ENCODE peak calls at places on chromosome 17, in seven cellular contexts. One of them, this sample, is unnamed.
A peak's percentile ranks its signal among the peaks of the same experiment; 100 is the strongest.

GRCh38 chr17:75845058-75845711 is 981 bp upstream of the UNC13D start:
- DNase-seq in K562: peak; percentile 93
- DNase-seq in H1: peak; percentile 57
- DNase-seq in GM12892: peak; percentile 96
- DNase-seq in HepG2: peak; percentile 86
- DNase-seq in GM12878: peak; percentile 81
- DNase-seq in SK-N-SH: peak; percentile 93
- DNase-seq in this sample: peak; percentile 96

GRCh38 chr17:61227866-61228265 is 171.8 kb upstream of the TBX2 start:
- DNase-seq in H1: no peak
- DNase-seq in SK-N-SH: no peak
- DNase-seq in HepG2: no peak
- DNase-seq in K562: no peak
- DNase-seq in GM12892: no peak
- DNase-seq in GM12878: no peak
- DNase-seq in this sample: no peak

GRCh38 chr17:66637491-66637890 is 197.4 kb upstream of the CACNG5 start:
- DNase-seq in GM12892: no peak
- DNase-seq in GM12878: no peak
- DNase-seq in HepG2: no peak
- DNase-seq in SK-N-SH: no peak
- DNase-seq in K562: no peak
- DNase-seq in H1: no peak
- DNase-seq in this sample: no peak

GRCh38 chr17:21263351-21263750 is 10.1 kb upstream of the NATD1 start:
- DNase-seq in GM12892: no peak
- DNase-seq in GM12878: no peak
- DNase-seq in H1: no peak
- DNase-seq in SK-N-SH: no peak
- DNase-seq in HepG2: no peak
- DNase-seq in K562: no peak
- DNase-seq in this sample: no peak

GRCh38 chr17:75808905-75809621 is 24.5 kb downstream of the UNK start:
- DNase-seq in SK-N-SH: peak; percentile 27
- DNase-seq in H1: no peak
- DNase-seq in K562: peak; percentile 20
- DNase-seq in GM12892: no peak
- DNase-seq in HepG2: no peak
- DNase-seq in GM12878: peak; percentile 57
- DNase-seq in this sample: peak; percentile 30

GRCh38 chr17:37365589-37365988 is 10.2 kb upstream of the C17orf78 start:
- DNase-seq in SK-N-SH: no peak
- DNase-seq in H1: no peak
- DNase-seq in GM12892: no peak
- DNase-seq in HepG2: no peak
- DNase-seq in K562: no peak
- DNase-seq in GM12878: no peak
- DNase-seq in this sample: no peak

GRCh38 chr17:46001390-46002310 is 2.6 kb downstream of the STH start:
- DNase-seq in SK-N-SH: no peak
- DNase-seq in HepG2: peak; percentile 28
- DNase-seq in GM12892: no peak
- DNase-seq in H1: no peak
- DNase-seq in GM12878: no peak
- DNase-seq in K562: no peak
- DNase-seq in this sample: no peak

GRCh38 chr17:76528156-76528527 is 9.4 kb downstream of the CYGB start:
- DNase-seq in HepG2: no peak
- DNase-seq in SK-N-SH: peak; percentile 27
- DNase-seq in GM12892: peak; percentile 28
- DNase-seq in GM12878: no peak
- DNase-seq in K562: no peak
- DNase-seq in H1: no peak
- DNase-seq in this sample: no peak

GRCh38 chr17:2892305-2892971 is 96.2 kb downstream of the RAP1GAP2 start:
- DNase-seq in HepG2: peak; percentile 70
- DNase-seq in K562: no peak
- DNase-seq in GM12892: no peak
- DNase-seq in GM12878: no peak
- DNase-seq in SK-N-SH: peak; percentile 24
- DNase-seq in H1: no peak
- DNase-seq in this sample: no peak

GRCh38 chr17:45293413-45294211 is 23.2 kb downstream of the MAP3K14 start:
- DNase-seq in GM12878: no peak
- DNase-seq in GM12892: no peak
- DNase-seq in SK-N-SH: no peak
- DNase-seq in K562: peak; percentile 43
- DNase-seq in HepG2: peak; percentile 58
- DNase-seq in H1: no peak
- DNase-seq in this sample: no peak

GRCh38 chr17:17765921-17766320 is 70.9 kb downstream of the SREBF1 start:
- DNase-seq in K562: no peak
- DNase-seq in SK-N-SH: no peak
- DNase-seq in H1: no peak
- DNase-seq in GM12892: no peak
- DNase-seq in GM12878: no peak
- DNase-seq in HepG2: no peak
- DNase-seq in this sample: no peak

GRCh38 chr17:38603786-38604478 is 1.8 kb downstream of the SRCIN1 start:
- DNase-seq in HepG2: no peak
- DNase-seq in GM12892: no peak
- DNase-seq in SK-N-SH: no peak
- DNase-seq in K562: no peak
- DNase-seq in H1: no peak
- DNase-seq in GM12878: no peak
- DNase-seq in this sample: no peak

GRCh38 chr17:54435966-54436365 is 464.7 kb upstream of the TOM1L1 start:
- DNase-seq in H1: no peak
- DNase-seq in SK-N-SH: no peak
- DNase-seq in HepG2: no peak
- DNase-seq in GM12892: no peak
- DNase-seq in K562: no peak
- DNase-seq in GM12878: no peak
- DNase-seq in this sample: no peak

GRCh38 chr17:81512984-81513668 is 527 bp upstream of the ACTG1 start:
- DNase-seq in SK-N-SH: no peak
- DNase-seq in K562: peak; percentile 63
- DNase-seq in HepG2: peak; percentile 80
- DNase-seq in GM12892: no peak
- DNase-seq in H1: no peak
- DNase-seq in GM12878: no peak
- DNase-seq in this sample: no peak
- TF ChIP-seq POLR2AphosphoS5 in SK-N-SH: no peak
- TF ChIP-seq POLR2AphosphoS5 in K562: no peak
- TF ChIP-seq POLR2AphosphoS5 in HepG2: no peak
- TF ChIP-seq POLR2AphosphoS5 in GM12892: no peak
- TF ChIP-seq POLR2AphosphoS5 in H1: peak; percentile 11
- TF ChIP-seq POLR2AphosphoS5 in GM12878: peak; percentile 82
- TF ChIP-seq POLR2AphosphoS5 in this sample: peak; percentile 67

GRCh38 chr17:50781167-50781566 is 13.8 kb upstream of the ANKRD40CL start:
- DNase-seq in H1: no peak
- DNase-seq in GM12892: no peak
- DNase-seq in HepG2: no peak
- DNase-seq in GM12878: no peak
- DNase-seq in K562: no peak
- DNase-seq in SK-N-SH: no peak
- DNase-seq in this sample: no peak

GRCh38 chr17:50778988-50779387 is 11.7 kb upstream of the ANKRD40CL start:
- DNase-seq in H1: no peak
- DNase-seq in GM12878: no peak
- DNase-seq in HepG2: no peak
- DNase-seq in K562: no peak
- DNase-seq in GM12892: no peak
- DNase-seq in SK-N-SH: no peak
- DNase-seq in this sample: no peak

GRCh38 chr17:50783193-50783660 is 15.9 kb upstream of the ANKRD40CL start:
- DNase-seq in K562: peak; percentile 91
- DNase-seq in SK-N-SH: peak; percentile 97
- DNase-seq in GM12878: peak; percentile 31
- DNase-seq in GM12892: peak; percentile 79
- DNase-seq in HepG2: peak; percentile 86
- DNase-seq in H1: peak; percentile 89
- DNase-seq in this sample: peak; percentile 81

GRCh38 chr17:50778471-50778870 is 11.2 kb upstream of the ANKRD40CL start:
- DNase-seq in GM12878: no peak
- DNase-seq in SK-N-SH: no peak
- DNase-seq in HepG2: no peak
- DNase-seq in GM12892: no peak
- DNase-seq in H1: no peak
- DNase-seq in K562: no peak
- DNase-seq in this sample: no peak

GRCh38 chr17:50779747-50780363 is 12.5 kb upstream of the ANKRD40CL start:
- DNase-seq in K562: no peak
- DNase-seq in HepG2: no peak
- DNase-seq in GM12878: no peak
- DNase-seq in H1: no peak
- DNase-seq in GM12892: no peak
- DNase-seq in SK-N-SH: no peak
- DNase-seq in this sample: no peak
- TF ChIP-seq TAF1 in K562: no peak
- TF ChIP-seq TAF1 in HepG2: no peak
- TF ChIP-seq TAF1 in GM12878: no peak
- TF ChIP-seq TAF1 in H1: no peak
- TF ChIP-seq TAF1 in GM12892: no peak
- TF ChIP-seq TAF1 in SK-N-SH: no peak
- TF ChIP-seq TAF1 in this sample: no peak

GRCh38 chr17:15944720-15945492 is at the start of gene ADORA2B:
- DNase-seq in K562: peak; percentile 85
- DNase-seq in GM12892: peak; percentile 62
- DNase-seq in SK-N-SH: peak; percentile 94
- DNase-seq in GM12878: no peak
- DNase-seq in H1: no peak
- DNase-seq in HepG2: peak; percentile 60
- DNase-seq in this sample: peak; percentile 81
- TF ChIP-seq POLR2AphosphoS5 in K562: no peak
- TF ChIP-seq POLR2AphosphoS5 in GM12892: no peak
- TF ChIP-seq POLR2AphosphoS5 in SK-N-SH: no peak
- TF ChIP-seq POLR2AphosphoS5 in GM12878: no peak
- TF ChIP-seq POLR2AphosphoS5 in H1: peak; percentile 26
- TF ChIP-seq POLR2AphosphoS5 in HepG2: peak; percentile 55
- TF ChIP-seq POLR2AphosphoS5 in this sample: no peak

GRCh38 chr17:57550671-57551315 is 194.3 kb downstream of the CCDC182 start:
- DNase-seq in GM12892: no peak
- DNase-seq in SK-N-SH: no peak
- DNase-seq in GM12878: no peak
- DNase-seq in HepG2: no peak
- DNase-seq in H1: no peak
- DNase-seq in K562: no peak
- DNase-seq in this sample: no peak
- TF ChIP-seq TAF1 in GM12892: no peak
- TF ChIP-seq TAF1 in SK-N-SH: no peak
- TF ChIP-seq TAF1 in GM12878: no peak
- TF ChIP-seq TAF1 in HepG2: no peak
- TF ChIP-seq TAF1 in H1: no peak
- TF ChIP-seq TAF1 in K562: no peak
- TF ChIP-seq TAF1 in this sample: no peak

This sample was measured in GM12891.